ENCODE peak calls at places on chromosomes 11 and 22, in five cellular contexts. Y is A549, P is gastrocnemius medialis, M is endothelial cell of umbilical vein, C is GM12891. S is an unnamed sample.

GRCh38 chr11:34827239-34827638 is 88.9 kb downstream of the APIP start:
- DNase-seq in C (no peak), Y (no peak), P (no peak), M (no peak), S (peak)

GRCh38 chr11:93166867-93167266 is 30.9 kb downstream of the SLC36A4 start:
- DNase-seq in Y (no peak), M (peak), P (no peak), C (no peak), S (no peak)

GRCh38 chr11:126375726-126376125 is 20.2 kb downstream of the ST3GAL4 start:
- DNase-seq in C (no peak), P (no peak), M (peak), Y (no peak), S (no peak)

GRCh38 chr11:10809373-10810199 is 860 bp upstream of the EIF4G2 start:
- DNase-seq in C (no peak), M (peak), Y (peak), P (no peak), S (no peak)

GRCh38 chr11:15969701-15970329 is 386.5 kb downstream of the SOX6 start:
- DNase-seq in Y (no peak), C (no peak), M (no peak), P (no peak), S (no peak)

GRCh38 chr11:26976389-26976788 is 17.5 kb upstream of the FIBIN start:
- DNase-seq in P (no peak), Y (no peak), C (no peak), M (no peak), S (no peak)

GRCh38 chr11:100827934-100828661 is 141.0 kb downstream of the ARHGAP42 start:
- DNase-seq in M (peak), Y (peak), P (no peak), C (no peak), S (no peak)

GRCh38 chr11:44235765-44236201 is 74.2 kb downstream of the ALX4 start:
- DNase-seq in M (no peak), P (no peak), Y (no peak), C (no peak), S (no peak)

GRCh38 chr11:61126266-61126665 is 24.0 kb downstream of the CD5 start:
- DNase-seq in C (no peak), Y (no peak), P (no peak), M (no peak), S (peak)

DNA sequence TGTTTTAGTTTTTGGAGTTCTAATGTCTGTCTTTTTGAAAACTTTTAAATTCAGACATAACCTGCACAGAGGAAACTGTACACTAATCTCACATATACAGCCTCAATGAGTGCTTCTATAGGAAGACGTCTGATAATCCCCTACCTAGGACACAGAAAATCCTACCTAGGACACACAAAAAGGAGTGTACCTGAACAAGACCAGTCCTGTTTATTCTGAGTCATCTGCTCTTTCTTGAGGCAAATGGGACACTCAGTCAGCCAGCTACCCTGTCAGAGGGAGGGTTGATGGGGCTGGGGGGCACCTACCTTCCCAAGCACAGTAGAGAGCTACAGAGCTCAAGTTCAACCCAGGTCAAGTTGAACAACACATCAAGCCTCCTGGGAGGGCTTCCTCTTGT is 346.6 kb upstream of the NCAM1 start:
- DNase-seq in M (no peak), C (no peak), P (no peak), Y (no peak), S (no peak)
- TF ChIP-seq POLR2A in M (no peak), C (no peak), P (no peak), Y (no peak), S (no peak)

DNA sequence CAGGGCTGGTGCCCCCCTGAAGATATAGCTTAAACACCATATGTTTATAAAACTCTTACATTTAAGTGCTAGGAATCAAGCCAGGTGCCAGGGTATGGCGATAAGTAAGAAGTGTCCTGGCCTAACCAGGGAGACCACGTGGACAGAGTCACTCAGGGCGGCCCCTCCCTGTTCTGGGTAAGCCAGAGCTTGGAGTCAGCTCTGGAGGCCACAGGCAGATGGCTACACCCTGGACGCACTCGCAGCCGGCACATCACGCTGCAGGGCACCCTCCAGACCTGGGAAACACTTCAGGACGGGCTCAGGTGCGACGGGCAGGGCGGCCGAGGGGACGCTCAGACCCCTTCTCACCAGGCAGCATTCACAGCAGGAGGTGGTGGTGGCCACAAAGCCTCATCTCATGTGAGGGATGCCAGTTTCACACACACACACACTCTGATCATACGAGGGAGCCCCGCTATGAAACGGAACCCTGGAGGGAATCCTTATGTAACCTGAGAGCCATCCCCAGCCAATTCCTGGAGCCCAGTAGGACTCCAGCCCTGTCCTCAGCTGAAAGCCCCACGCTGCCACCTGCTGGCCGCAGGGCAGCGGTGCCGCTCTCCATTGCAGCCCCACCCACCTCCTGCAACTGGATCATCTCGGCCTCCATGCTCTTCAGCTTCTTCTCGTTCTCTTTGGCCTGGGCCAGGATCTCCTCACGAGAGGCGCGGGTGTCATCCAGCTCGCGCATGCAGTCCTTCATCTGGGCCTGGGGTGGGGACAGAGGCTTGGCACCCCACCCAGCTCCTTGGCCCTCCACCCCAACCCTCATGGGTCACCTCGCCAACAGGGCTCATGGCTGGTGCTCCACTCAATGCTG is 33.4 kb downstream of the APOL1 start:
- DNase-seq in C (peak), M (peak), P (peak), Y (peak), S (peak)
- TF ChIP-seq POLR2A in C (no peak), M (peak), P (no peak), Y (no peak), S (no peak)

DNA sequence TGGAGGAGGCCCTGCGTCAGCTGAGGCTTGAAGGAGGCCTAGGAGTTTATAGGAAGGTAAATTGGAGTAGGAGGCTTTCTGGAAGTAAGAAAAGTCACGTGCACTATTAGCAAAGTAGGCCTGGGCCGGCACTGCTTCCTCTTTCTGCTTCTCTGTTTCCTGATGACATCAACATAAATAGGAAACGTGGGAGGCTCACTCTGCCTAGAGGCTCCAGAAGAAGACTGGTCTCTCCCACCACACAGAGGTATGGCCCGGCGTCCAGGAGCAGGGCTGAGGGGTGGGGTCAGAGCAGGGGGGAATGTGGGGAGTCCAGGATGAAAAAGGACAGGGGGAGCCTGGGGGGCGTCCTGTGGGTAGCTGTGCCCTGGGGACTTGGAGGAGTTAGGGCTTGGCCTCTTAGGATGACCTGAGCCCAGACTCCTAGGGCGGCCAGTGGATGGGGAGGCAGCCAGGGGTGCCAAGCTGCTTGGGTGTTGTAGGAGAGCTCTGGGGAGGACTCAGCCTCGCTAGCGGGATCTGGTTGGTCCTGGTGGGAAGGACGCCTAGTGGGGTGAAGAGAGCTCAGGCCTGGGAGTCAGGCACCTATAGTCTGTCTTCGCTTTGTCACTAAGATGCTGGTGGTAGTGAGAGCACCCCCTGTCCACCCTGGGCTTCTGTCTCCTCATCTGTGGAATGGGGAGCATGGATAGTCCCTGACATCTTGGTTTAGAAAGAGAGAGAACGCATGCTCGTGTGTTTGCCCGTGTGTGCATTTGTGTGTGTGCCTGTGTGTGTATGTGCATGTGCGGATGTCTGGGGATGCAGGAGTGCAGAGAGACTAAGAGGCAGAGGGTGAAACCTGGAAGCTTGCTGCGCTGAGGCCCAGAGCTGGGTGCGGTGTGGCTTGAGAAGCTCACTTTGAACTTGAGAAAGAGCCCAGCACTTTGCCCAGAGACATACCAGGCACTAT is at the start of gene CSF2RB:
- DNase-seq in P (no peak), Y (no peak), M (peak), C (no peak), S (no peak)
- TF ChIP-seq POLR2A in P (no peak), Y (no peak), M (peak), C (no peak), S (no peak)

DNA sequence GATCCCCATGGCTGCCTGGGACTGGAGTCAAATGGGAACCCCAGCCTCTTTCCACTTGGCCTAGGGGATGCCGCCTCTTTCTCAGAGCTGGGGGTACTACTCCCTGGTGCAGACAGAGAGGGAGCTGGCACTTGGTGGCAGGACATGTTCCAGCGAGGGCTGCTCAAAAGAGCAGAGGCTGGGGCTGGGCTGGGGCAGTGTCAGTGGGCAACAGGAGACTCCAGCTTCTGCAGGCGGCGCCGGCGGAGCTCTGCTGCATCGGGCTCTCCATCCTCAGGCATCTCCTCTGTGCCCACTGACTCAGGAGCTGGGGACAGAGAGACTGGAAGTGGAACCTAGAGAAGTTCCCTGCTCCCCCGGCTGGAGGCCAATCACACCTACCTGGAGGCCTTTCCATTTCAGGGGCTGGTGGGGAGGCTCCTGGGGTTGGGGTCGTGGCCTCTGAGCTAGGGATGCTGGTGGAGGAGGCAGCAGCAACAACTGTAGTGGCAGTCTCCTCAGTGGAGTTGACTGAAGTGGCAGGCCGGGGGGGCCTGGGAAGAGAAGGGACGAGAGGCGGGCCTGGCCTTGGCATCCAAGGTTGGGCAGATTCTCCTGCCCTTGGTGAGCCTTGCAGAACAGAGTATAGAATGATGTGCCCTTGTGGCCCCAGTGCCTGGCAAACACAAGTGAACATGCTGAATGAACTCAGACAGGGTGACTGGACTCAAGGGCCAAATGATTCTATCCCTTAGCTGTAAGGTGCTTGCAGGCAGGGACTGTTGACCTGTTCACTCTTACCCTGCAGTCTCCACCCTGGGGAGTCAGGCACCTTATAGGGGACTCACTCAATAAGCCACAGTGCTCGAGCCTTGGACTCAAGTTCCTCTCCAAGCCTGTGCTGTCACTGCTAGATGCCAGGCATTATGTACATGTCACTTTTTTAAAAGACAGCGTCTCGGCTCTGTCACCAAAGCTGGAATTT is 5.9 kb downstream of the SYVN1 start:
- DNase-seq in C (no peak), P (no peak), M (no peak), Y (no peak), S (no peak)
- TF ChIP-seq POLR2A in C (peak), P (no peak), M (no peak), Y (no peak), S (no peak)

DNA sequence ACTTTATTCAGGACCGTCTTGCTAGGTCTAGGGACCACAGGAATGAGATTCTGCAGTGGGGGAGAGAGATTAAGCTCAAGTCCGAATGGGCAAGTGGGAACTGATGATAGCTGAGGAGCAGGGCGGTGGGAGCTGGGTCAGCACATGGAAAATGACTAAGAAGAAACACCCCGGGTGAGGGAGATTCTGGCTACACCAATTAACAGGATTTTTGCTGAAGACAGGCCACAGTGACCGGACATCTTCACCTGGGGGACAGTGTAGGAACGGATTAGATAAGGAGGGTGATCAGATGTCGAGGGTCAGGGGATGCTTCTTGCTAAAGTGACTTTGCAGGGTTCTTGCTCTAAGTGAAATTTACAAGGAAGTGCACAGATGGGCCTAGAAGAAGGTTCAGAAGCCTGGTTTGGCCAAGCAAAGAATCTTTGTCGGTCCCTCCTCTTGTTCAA is 8.5 kb upstream of the DGCR8 start:
- DNase-seq in M (no peak), Y (no peak), C (no peak), P (no peak), S (no peak)
- TF ChIP-seq POLR2A in M (no peak), Y (no peak), C (no peak), P (no peak), S (no peak)

GRCh38 chr22:22033803-22034468 is 51.3 kb upstream of the TOP3B start:
- DNase-seq in P (no peak), M (no peak), C (no peak), Y (no peak), S (no peak)

GRCh38 chr22:22031571-22031970 is 49.0 kb upstream of the TOP3B start:
- DNase-seq in P (no peak), M (no peak), Y (no peak), C (no peak), S (no peak)

GRCh38 chr22:22032906-22033802 is 50.6 kb upstream of the TOP3B start:
- DNase-seq in P (no peak), C (no peak), M (no peak), Y (no peak), S (no peak)

GRCh38 chr22:22031183-22031560 is 48.6 kb upstream of the TOP3B start:
- DNase-seq in M (no peak), Y (no peak), P (no peak), C (no peak), S (no peak)

GRCh38 chr22:22032099-22032905 is 49.7 kb upstream of the TOP3B start:
- DNase-seq in P (no peak), M (no peak), C (no peak), Y (no peak), S (no peak)
- TF ChIP-seq POLR2A in P (no peak), M (no peak), C (no peak), Y (no peak), S (no peak)

GRCh38 chr22:50306753-50307749 is at the start of gene PLXNB2:
- DNase-seq in Y (peak), P (no peak), M (peak), C (peak), S (peak)
- TF ChIP-seq POLR2A in Y (peak), P (peak), M (peak), C (peak), S (no peak)

GRCh38 chr11:2202900-2203439 is 31.4 kb upstream of the TH start:
- DNase-seq in M (no peak), C (no peak), Y (no peak), P (no peak), S (no peak)
- TF ChIP-seq POLR2A in M (no peak), C (no peak), Y (no peak), P (no peak), S (no peak)

S was measured in thyroid gland.